ENCODE peak calls at places on chromosome 3, in four cellular contexts. I is left lung, W is left ventricle myocardium inferior, Q is upper lobe of right lung. F is an unnamed sample.
A peak's percentile ranks its signal among the peaks of the same experiment; 100 is the strongest.

GRCh38 chr3:13525827-13526625 is 22.9 kb upstream of the FBLN2 start:
- DNase-seq in I (peak; percentile 77), W (peak; percentile 28), Q (no peak), F (no peak)

GRCh38 chr3:67614195-67614594 is 40.2 kb downstream of the SUCLG2 start:
- DNase-seq in I (no peak), W (no peak), Q (no peak), F (no peak)

GRCh38 chr3:123286308-123287023 is 84.7 kb downstream of the SEC22A start:
- DNase-seq in I (no peak), W (no peak), Q (no peak), F (no peak)

GRCh38 chr3:112333386-112334334 is 704 bp downstream of the CD200 start:
- DNase-seq in I (peak; percentile 67), W (peak; percentile 13), Q (no peak), F (no peak)

GRCh38 chr3:62445267-62445666 is 71.9 kb upstream of the FEZF2 start:
- DNase-seq in I (no peak), W (no peak), Q (no peak), F (no peak)

GRCh38 chr3:9947025-9947995 is 4.9 kb downstream of the PRRT3 start:
- DNase-seq in I (peak; percentile 92), W (peak; percentile 72), Q (peak; percentile 90), F (peak; percentile 72)

GRCh38 chr3:37934631-37935289 is 55.8 kb upstream of the VILL start:
- DNase-seq in I (no peak), W (no peak), Q (no peak), F (no peak)

GRCh38 chr3:138092023-138092422 is 23.4 kb downstream of the DZIP1L start:
- DNase-seq in I (no peak), W (no peak), Q (no peak), F (no peak)

GRCh38 chr3:42755681-42756578 is 17.1 kb downstream of the CCDC13 start:
- DNase-seq in I (no peak), W (no peak), Q (no peak), F (peak; percentile 35)

GRCh38 chr3:78049501-78049900 is 1009.6 kb downstream of the ROBO2 start:
- DNase-seq in I (no peak), W (no peak), Q (no peak), F (no peak)

GRCh38 chr3:178494376-178494775 is 41.9 kb upstream of the KCNMB2 start:
- DNase-seq in I (no peak), W (no peak), Q (no peak), F (no peak)

GRCh38 chr3:19994796-19995195 is 17.3 kb downstream of the PP2D1 start:
- DNase-seq in I (no peak), W (no peak), Q (no peak), F (no peak)

GRCh38 chr3:195172285-195172684 is 98.7 kb downstream of the XXYLT1 start:
- DNase-seq in I (peak; percentile 76), W (no peak), Q (no peak), F (peak; percentile 73)

GRCh38 chr3:179455954-179456353 is 4.7 kb upstream of the GNB4 start:
- DNase-seq in I (no peak), W (no peak), Q (no peak), F (no peak)

GRCh38 chr3:120683213-120683612 is 1.2 kb upstream of the HGD start:
- DNase-seq in I (no peak), W (peak; percentile 17), Q (no peak), F (no peak)

GRCh38 chr3:15637131-15637951 is 35.8 kb downstream of the BTD start:
- DNase-seq in I (no peak), W (no peak), Q (no peak), F (no peak)

GRCh38 chr3:10273697-10274305 is 18.9 kb downstream of the GHRL start:
- DNase-seq in I (no peak), W (no peak), Q (no peak), F (no peak)

GRCh38 chr3:62935793-62936192 is 60.6 kb upstream of the CADPS start:
- DNase-seq in I (no peak), W (no peak), Q (no peak), F (no peak)

GRCh38 chr3:9400626-9401025 is 3.2 kb downstream of the SETD5 start:
- DNase-seq in I (no peak), W (no peak), Q (no peak), F (no peak)

GRCh38 chr3:154188846-154189245 is 67.7 kb downstream of the ARHGEF26 start:
- DNase-seq in I (no peak), W (no peak), Q (no peak), F (no peak)

GRCh38 chr3:187264946-187265345 is 26.6 kb downstream of the MASP1 start:
- DNase-seq in I (no peak), W (no peak), Q (no peak), F (no peak)

GRCh38 chr3:41202834-41203345 is 3.6 kb downstream of the CTNNB1 start:
- DNase-seq in I (no peak), W (no peak), Q (no peak), F (no peak)

GRCh38 chr3:50445919-50446318 is 57.5 kb downstream of the CACNA2D2 start:
- DNase-seq in I (peak; percentile 85), W (no peak), Q (peak; percentile 89), F (no peak)

GRCh38 chr3:61772439-61772838 is 211.1 kb downstream of the PTPRG start:
- DNase-seq in I (no peak), W (no peak), Q (no peak), F (no peak)

GRCh38 chr3:127217594-127218456 is 24.9 kb downstream of the PRR23E start:
- DNase-seq in I (no peak), W (no peak), Q (no peak), F (no peak)

GRCh38 chr3:148757238-148757930 is 59.7 kb downstream of the AGTR1 start:
- DNase-seq in I (no peak), W (no peak), Q (no peak), F (no peak)

GRCh38 chr3:67605377-67605776 is 49.0 kb downstream of the SUCLG2 start:
- DNase-seq in I (no peak), W (no peak), Q (no peak), F (no peak)

GRCh38 chr3:8762607-8763377 is 6.6 kb downstream of the OXTR start:
- DNase-seq in I (no peak), W (no peak), Q (no peak), F (no peak)

GRCh38 chr3:179716811-179717210 is 64.0 kb downstream of the USP13 start:
- DNase-seq in I (no peak), W (no peak), Q (no peak), F (no peak)

GRCh38 chr3:132973441-132973840 is 64.8 kb upstream of the TMEM108 start:
- DNase-seq in I (no peak), W (no peak), Q (no peak), F (no peak)

GRCh38 chr3:5791558-5791957 is 604.1 kb downstream of the EDEM1 start:
- DNase-seq in I (no peak), W (no peak), Q (no peak), F (no peak)

DNA sequence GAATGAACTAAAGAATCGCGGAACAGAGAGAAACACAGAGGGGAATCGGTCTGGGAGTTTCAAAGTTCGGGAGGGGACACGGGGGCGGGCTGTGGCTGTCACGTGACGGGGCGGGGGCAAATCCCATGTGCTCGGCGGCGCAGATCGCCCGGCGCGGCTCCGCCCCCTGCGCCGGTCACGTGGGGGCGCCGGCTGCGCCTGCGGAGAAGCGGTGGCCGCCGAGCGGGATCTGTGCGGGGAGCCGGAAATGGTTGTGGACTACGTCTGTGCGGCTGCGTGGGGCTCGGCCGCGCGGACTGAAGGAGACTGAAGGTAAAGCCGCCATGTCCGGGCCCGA is at the start of gene EIF4G1:
- DNase-seq in I (peak; percentile 99), W (peak; percentile 96), Q (peak; percentile 98), F (peak; percentile 96)
- H3K36me3 ChIP-seq in I (peaks cover 46% of the 10 kb centered on the region), W (peaks cover 20% of the 10 kb centered on the region), Q (peaks cover 34% of the 10 kb centered on the region), F (peaks cover 13% of the 10 kb centered on the region)

DNA sequence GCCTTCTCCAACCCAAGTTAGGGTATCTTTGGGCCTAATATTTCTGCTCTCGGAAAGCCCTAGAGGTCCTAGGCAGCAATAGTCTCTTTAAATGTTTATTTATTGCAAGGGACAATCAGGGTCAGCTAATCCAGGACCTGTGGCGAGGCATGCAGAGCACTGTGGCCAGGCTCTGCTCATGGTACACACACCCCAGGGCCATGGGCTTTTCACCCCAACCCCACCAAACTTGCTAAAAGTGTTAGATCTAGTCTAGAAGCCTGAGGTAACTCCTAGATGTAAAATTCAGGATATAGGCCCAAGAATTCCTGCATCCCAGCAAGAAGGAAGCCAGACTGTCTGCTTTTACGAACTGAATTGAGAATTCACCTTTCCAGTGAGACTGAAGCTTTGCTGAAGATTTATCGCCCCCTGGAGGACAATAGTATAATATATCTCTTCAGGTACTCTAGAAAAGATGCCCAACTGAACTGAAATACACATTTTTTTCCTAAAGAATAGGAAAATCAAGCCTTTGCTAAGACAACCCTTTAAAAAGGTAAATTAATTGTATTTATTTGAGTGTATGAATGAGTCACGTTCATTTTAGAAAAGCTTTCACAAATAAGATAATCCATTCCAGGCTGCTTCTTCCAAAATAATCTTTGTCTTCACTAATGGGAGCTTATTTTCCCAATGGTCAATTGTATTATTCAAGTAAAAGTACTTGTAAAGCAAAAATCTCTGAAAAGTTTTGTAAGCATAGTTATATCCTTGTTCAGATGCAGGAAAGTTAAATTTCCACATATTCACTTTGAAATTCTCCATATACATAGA is 89.8 kb downstream of the LRRC3B start:
- DNase-seq in I (no peak), W (no peak), Q (no peak), F (no peak)
- H3K36me3 ChIP-seq in I (no peaks in the 10 kb centered on the region), W (no peaks in the 10 kb centered on the region), Q (no peaks in the 10 kb centered on the region), F (no peaks in the 10 kb centered on the region)

DNA sequence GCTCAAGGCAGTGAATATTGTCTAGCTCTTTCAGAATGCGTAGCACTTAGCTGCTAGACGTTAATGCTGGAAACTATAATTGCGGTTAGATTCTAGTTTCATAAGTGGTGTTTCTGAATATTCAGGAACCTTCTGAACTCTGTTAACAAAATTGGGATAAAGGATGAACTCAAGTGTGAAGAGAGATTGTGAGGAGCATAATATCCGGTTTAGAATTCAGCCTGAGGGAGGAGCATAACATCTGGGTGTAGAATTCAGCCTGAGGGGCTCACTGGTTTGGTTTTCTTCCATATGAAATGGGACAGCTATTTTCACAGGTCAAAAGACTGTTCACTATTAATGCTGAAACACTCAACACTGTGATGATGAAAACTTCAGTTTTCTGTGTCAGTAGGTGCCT is 68.4 kb upstream of the RPL35A start:
- DNase-seq in I (no peak), W (no peak), Q (no peak), F (no peak)
- H3K36me3 ChIP-seq in I (peaks cover 49% of the 10 kb centered on the region), W (peaks cover 61% of the 10 kb centered on the region), Q (peaks cover 35% of the 10 kb centered on the region), F (peaks cover 43% of the 10 kb centered on the region)

GRCh38 chr3:30625541-30626438 is 19.4 kb downstream of the TGFBR2 start:
- DNase-seq in I (no peak), W (no peak), Q (no peak), F (no peak)
- H3K36me3 ChIP-seq in I (peaks cover 36% of the 10 kb centered on the region), W (peaks cover 15% of the 10 kb centered on the region), Q (peaks cover 42% of the 10 kb centered on the region), F (peaks cover 5% of the 10 kb centered on the region)

GRCh38 chr3:52525666-52526065 is 8.0 kb downstream of the NT5DC2 start:
- DNase-seq in I (no peak), W (no peak), Q (peak; percentile 73), F (no peak)

GRCh38 chr3:52523386-52524257 is 10.0 kb downstream of the NT5DC2 start:
- DNase-seq in I (peak; percentile 76), W (peak; percentile 13), Q (peak; percentile 61), F (peak; percentile 61)

GRCh38 chr3:52526151-52526561 is 7.5 kb downstream of the NT5DC2 start:
- DNase-seq in I (peak; percentile 70), W (peak; percentile 13), Q (peak; percentile 73), F (peak; percentile 76)

GRCh38 chr3:52524258-52524751 is 9.4 kb downstream of the NT5DC2 start:
- DNase-seq in I (no peak), W (peak; percentile 8), Q (no peak), F (no peak)

GRCh38 chr3:52524752-52525661 is 8.7 kb downstream of the NT5DC2 start:
- DNase-seq in I (peak; percentile 80), W (peak; percentile 61), Q (peak; percentile 75), F (no peak)
- H3K36me3 ChIP-seq in I (peaks cover 76% of the 10 kb centered on the region), W (peaks cover 27% of the 10 kb centered on the region), Q (peaks cover 19% of the 10 kb centered on the region), F (peaks cover 50% of the 10 kb centered on the region)

GRCh38 chr3:98855811-98856400 is 45.6 kb downstream of the DCBLD2 start:
- DNase-seq in I (no peak), W (no peak), Q (no peak), F (no peak)
- H3K36me3 ChIP-seq in I (peaks cover 8% of the 10 kb centered on the region), W (peaks cover 22% of the 10 kb centered on the region), Q (no peaks in the 10 kb centered on the region), F (peaks cover 12% of the 10 kb centered on the region)